ENCODE peak calls at places on chromosomes 4 and X, in four cellular contexts. P, V, K and J are unnamed samples.

GRCh38 chr4:17168571-17168970 is 270.1 kb upstream of the LDB2 start:
- DNase-seq in K (no peak), V (peak), P (peak), J (no peak)

GRCh38 chr4:118086334-118086733 is 52.0 kb downstream of the NDST3 start:
- DNase-seq in P (peak), V (no peak), K (no peak), J (peak)

GRCh38 chrX:18890724-18891560 is 93.0 kb downstream of the PHKA2 start:
- DNase-seq in P (no peak), V (no peak), K (no peak), J (no peak)

GRCh38 chr4:87973283-87974169 is 2.0 kb upstream of the SPP1 start:
- DNase-seq in V (peak), P (peak), K (peak), J (peak)

GRCh38 chrX:2710496-2710895 is 19.4 kb downstream of the CD99 start:
- DNase-seq in P (no peak), K (no peak), V (no peak), J (no peak)

GRCh38 chr4:142845293-142846070 is 619 bp downstream of the INPP4B start:
- DNase-seq in K (no peak), V (no peak), P (no peak), J (peak)

GRCh38 chr4:101345596-101346311 is 1.6 kb downstream of the PPP3CA start:
- DNase-seq in V (peak), K (peak), P (peak), J (peak)

GRCh38 chr4:111410571-111410970 is 734.7 kb upstream of the FAM241A start:
- DNase-seq in P (no peak), K (no peak), V (no peak), J (no peak)